ENCODE peak calls at places on chromosomes 4 and X, in eight cellular contexts. One of them, this sample, is unnamed.

GRCh38 chrX:111254896-111255693 is 15.2 kb downstream of the CAPN6 start:
- DNase-seq in foreskin melanocyte: no peak
- DNase-seq in heart left ventricle: no peak
- DNase-seq in stimulated activated CD4-positive, alpha-beta T cell treated with anti-CD3 and anti-CD28 coated beads, TNF-alpha, amount 100 ng/mL, for 48 hours: no peak
- DNase-seq in EL: peak
- DNase-seq in substantia nigra: no peak
- DNase-seq in ELF-1: no peak
- DNase-seq in amygdala: no peak
- DNase-seq in this sample: no peak

GRCh38 chrX:50707955-50708694 is 105.9 kb downstream of the SHROOM4 start:
- DNase-seq in foreskin melanocyte: no peak
- DNase-seq in heart left ventricle: no peak
- DNase-seq in stimulated activated CD4-positive, alpha-beta T cell treated with anti-CD3 and anti-CD28 coated beads, TNF-alpha, amount 100 ng/mL, for 48 hours: no peak
- DNase-seq in EL: no peak
- DNase-seq in substantia nigra: no peak
- DNase-seq in ELF-1: no peak
- DNase-seq in amygdala: no peak
- DNase-seq in this sample: peak

GRCh38 chrX:39337461-39337860 is 536.2 kb downstream of the MID1IP1 start:
- DNase-seq in foreskin melanocyte: no peak
- DNase-seq in heart left ventricle: no peak
- DNase-seq in stimulated activated CD4-positive, alpha-beta T cell treated with anti-CD3 and anti-CD28 coated beads, TNF-alpha, amount 100 ng/mL, for 48 hours: no peak
- DNase-seq in EL: no peak
- DNase-seq in substantia nigra: no peak
- DNase-seq in ELF-1: no peak
- DNase-seq in amygdala: no peak
- DNase-seq in this sample: no peak

GRCh38 chrX:130091976-130092522 is 18.2 kb downstream of the ELF4 start:
- DNase-seq in foreskin melanocyte: no peak
- DNase-seq in heart left ventricle: peak
- DNase-seq in stimulated activated CD4-positive, alpha-beta T cell treated with anti-CD3 and anti-CD28 coated beads, TNF-alpha, amount 100 ng/mL, for 48 hours: peak
- DNase-seq in EL: peak
- DNase-seq in substantia nigra: no peak
- DNase-seq in ELF-1: peak
- DNase-seq in amygdala: no peak
- DNase-seq in this sample: no peak

GRCh38 chr4:77120888-77121508 is 36.0 kb upstream of the CCNG2 start:
- DNase-seq in foreskin melanocyte: no peak
- DNase-seq in heart left ventricle: no peak
- DNase-seq in stimulated activated CD4-positive, alpha-beta T cell treated with anti-CD3 and anti-CD28 coated beads, TNF-alpha, amount 100 ng/mL, for 48 hours: no peak
- DNase-seq in EL: no peak
- DNase-seq in substantia nigra: no peak
- DNase-seq in ELF-1: peak
- DNase-seq in amygdala: no peak
- DNase-seq in this sample: no peak

GRCh38 chr4:71974681-71975080 is 57.1 kb upstream of the NPFFR2 start:
- DNase-seq in foreskin melanocyte: no peak
- DNase-seq in heart left ventricle: no peak
- DNase-seq in stimulated activated CD4-positive, alpha-beta T cell treated with anti-CD3 and anti-CD28 coated beads, TNF-alpha, amount 100 ng/mL, for 48 hours: no peak
- DNase-seq in EL: peak
- DNase-seq in substantia nigra: no peak
- DNase-seq in ELF-1: no peak
- DNase-seq in amygdala: no peak
- DNase-seq in this sample: peak

GRCh38 chr4:185352202-185352601 is 43.5 kb downstream of the LRP2BP start:
- DNase-seq in foreskin melanocyte: no peak
- DNase-seq in heart left ventricle: no peak
- DNase-seq in stimulated activated CD4-positive, alpha-beta T cell treated with anti-CD3 and anti-CD28 coated beads, TNF-alpha, amount 100 ng/mL, for 48 hours: no peak
- DNase-seq in EL: no peak
- DNase-seq in substantia nigra: no peak
- DNase-seq in ELF-1: no peak
- DNase-seq in amygdala: no peak
- DNase-seq in this sample: no peak

GRCh38 chrX:124212622-124213021 is 119.8 kb upstream of the TEX13D start:
- DNase-seq in foreskin melanocyte: no peak
- DNase-seq in heart left ventricle: no peak
- DNase-seq in stimulated activated CD4-positive, alpha-beta T cell treated with anti-CD3 and anti-CD28 coated beads, TNF-alpha, amount 100 ng/mL, for 48 hours: no peak
- DNase-seq in EL: no peak
- DNase-seq in substantia nigra: no peak
- DNase-seq in ELF-1: no peak
- DNase-seq in amygdala: no peak
- DNase-seq in this sample: no peak

GRCh38 chr4:26557164-26557563 is 26.7 kb upstream of the TBC1D19 start:
- DNase-seq in foreskin melanocyte: no peak
- DNase-seq in heart left ventricle: no peak
- DNase-seq in stimulated activated CD4-positive, alpha-beta T cell treated with anti-CD3 and anti-CD28 coated beads, TNF-alpha, amount 100 ng/mL, for 48 hours: no peak
- DNase-seq in EL: peak
- DNase-seq in substantia nigra: no peak
- DNase-seq in ELF-1: no peak
- DNase-seq in amygdala: no peak
- DNase-seq in this sample: peak

GRCh38 chr4:121900132-121900983 is 30.1 kb upstream of the BBS7 start:
- DNase-seq in foreskin melanocyte: peak
- DNase-seq in heart left ventricle: no peak
- DNase-seq in stimulated activated CD4-positive, alpha-beta T cell treated with anti-CD3 and anti-CD28 coated beads, TNF-alpha, amount 100 ng/mL, for 48 hours: peak
- DNase-seq in EL: peak
- DNase-seq in substantia nigra: no peak
- DNase-seq in ELF-1: peak
- DNase-seq in amygdala: peak
- DNase-seq in this sample: peak

GRCh38 chrX:150409964-150410363 is 46.8 kb downstream of the MAMLD1 start:
- DNase-seq in foreskin melanocyte: no peak
- DNase-seq in heart left ventricle: no peak
- DNase-seq in stimulated activated CD4-positive, alpha-beta T cell treated with anti-CD3 and anti-CD28 coated beads, TNF-alpha, amount 100 ng/mL, for 48 hours: no peak
- DNase-seq in EL: no peak
- DNase-seq in substantia nigra: no peak
- DNase-seq in ELF-1: no peak
- DNase-seq in amygdala: no peak
- DNase-seq in this sample: no peak

GRCh38 chrX:132401935-132402334 is 86.9 kb downstream of the MBNL3 start:
- DNase-seq in foreskin melanocyte: no peak
- DNase-seq in heart left ventricle: no peak
- DNase-seq in stimulated activated CD4-positive, alpha-beta T cell treated with anti-CD3 and anti-CD28 coated beads, TNF-alpha, amount 100 ng/mL, for 48 hours: no peak
- DNase-seq in EL: peak
- DNase-seq in substantia nigra: no peak
- DNase-seq in ELF-1: no peak
- DNase-seq in amygdala: no peak
- DNase-seq in this sample: peak

GRCh38 chr4:185108669-185109068 is 34.4 kb upstream of the SLC25A4 start:
- DNase-seq in foreskin melanocyte: no peak
- DNase-seq in heart left ventricle: no peak
- DNase-seq in stimulated activated CD4-positive, alpha-beta T cell treated with anti-CD3 and anti-CD28 coated beads, TNF-alpha, amount 100 ng/mL, for 48 hours: no peak
- DNase-seq in EL: no peak
- DNase-seq in substantia nigra: no peak
- DNase-seq in ELF-1: no peak
- DNase-seq in amygdala: no peak
- DNase-seq in this sample: no peak

This sample was measured in astrocyte of the spinal cord.